ENCODE peak calls at places on chromosomes 1 and 21, in ten cellular contexts. K is skeletal muscle cell; I is psoas muscle; E is midbrain; P is effector memory CD8-positive, alpha-beta T cell; S is lung; X is posterior cingulate gyrus; F is omental fat pad; O is left colon; C is stimulated activated CD8-positive, alpha-beta memory T cell treated with anti-CD3 and anti-CD28 coated beads, Interleukin-4, amount 100 ng/mL, for 24 hours. D is an unnamed sample.

GRCh38 chr1:186617860-186618780 is 62.1 kb downstream of the PTGS2 start:
- DNase-seq in K (peak; percentile 67), I (peak; percentile 58), E (peak; percentile 23), P (no peak), S (peak; percentile 66), X (no peak), F (no peak), O (peak; percentile 61), C (no peak), D (no peak)

GRCh38 chr1:153977250-153978240 is at the start of gene JTB:
- DNase-seq in K (peak; percentile 31), I (peak; percentile 94), E (peak; percentile 86), P (peak; percentile 71), S (peak; percentile 92), X (peak; percentile 87), F (peak; percentile 78), O (peak; percentile 92), C (peak; percentile 82), D (peak; percentile 87)

GRCh38 chr1:117622726-117623125 is 16.9 kb downstream of the TENT5C start:
- DNase-seq in K (no peak), I (no peak), E (no peak), P (no peak), S (no peak), X (no peak), F (no peak), O (no peak), C (no peak), D (no peak)

GRCh38 chr1:15525043-15525958 is 1.3 kb upstream of the CASP9 start:
- DNase-seq in K (peak; percentile 94), I (no peak), E (peak; percentile 44), P (no peak), S (no peak), X (no peak), F (no peak), O (peak; percentile 100), C (peak; percentile 99), D (peak; percentile 49)

GRCh38 chr1:43799656-43800629 is 92.6 kb downstream of the ST3GAL3 start:
- DNase-seq in K (peak; percentile 43), I (no peak), E (no peak), P (no peak), S (no peak), X (no peak), F (no peak), O (no peak), C (no peak), D (no peak)

GRCh38 chr1:7954683-7955082 is 6.8 kb upstream of the PARK7 start:
- DNase-seq in K (no peak), I (no peak), E (no peak), P (no peak), S (no peak), X (no peak), F (no peak), O (no peak), C (no peak), D (peak; percentile 25)

GRCh38 chr1:228368801-228369607 is 37.6 kb downstream of the TRIM11 start:
- DNase-seq in K (no peak), I (peak; percentile 79), E (no peak), P (no peak), S (no peak), X (no peak), F (no peak), O (no peak), C (no peak), D (no peak)

GRCh38 chr1:22641906-22642636 is 1.4 kb upstream of the C1QC start:
- DNase-seq in K (no peak), I (peak; percentile 92), E (peak; percentile 65), P (peak; percentile 49), S (peak; percentile 81), X (peak; percentile 73), F (peak; percentile 65), O (peak; percentile 55), C (peak; percentile 52), D (peak; percentile 66)

GRCh38 chr1:108152782-108153222 is 47.3 kb downstream of the SLC25A24 start:
- DNase-seq in K (no peak), I (no peak), E (no peak), P (no peak), S (no peak), X (no peak), F (no peak), O (no peak), C (no peak), D (no peak)

GRCh38 chr1:156602557-156602993 is 1.3 kb upstream of the GPATCH4 start:
- DNase-seq in K (no peak), I (no peak), E (peak; percentile 37), P (no peak), S (no peak), X (no peak), F (no peak), O (no peak), C (no peak), D (no peak)

GRCh38 chr21:15121655-15122120 is 56.9 kb upstream of the NRIP1 start:
- DNase-seq in K (peak; percentile 30), I (peak; percentile 80), E (peak; percentile 19), P (no peak), S (peak; percentile 48), X (peak; percentile 27), F (no peak), O (no peak), C (no peak), D (peak; percentile 56)

GRCh38 chr1:161954466-161954865 is 69.2 kb downstream of the OLFML2B start:
- DNase-seq in K (no peak), I (no peak), E (no peak), P (no peak), S (no peak), X (no peak), F (no peak), O (no peak), C (no peak), D (no peak)